ENCODE peak calls at places on chromosomes 11 and 22, in eight cellular contexts. N is prostate gland, Z is suprapubic skin, F is fibroblast of lung, A is transverse colon, D is AG09309, Q is choroid plexus epithelial cell, K is fibroblast of villous mesenchyme. V is an unnamed sample.

GRCh38 chr11:11416917-11417316 is 63.9 kb upstream of the CSNK2A3 start:
- DNase-seq in N (no peak), Z (no peak), F (peak; percentile 57), A (no peak), D (peak; percentile 67), Q (peak; percentile 8), K (peak; percentile 48), V (no peak)

GRCh38 chr22:45511847-45512261 is 9.2 kb downstream of the FBLN1 start:
- DNase-seq in N (no peak), Z (no peak), F (peak; percentile 98), A (peak; percentile 62), D (peak; percentile 78), Q (peak; percentile 96), K (peak; percentile 97), V (no peak)

GRCh38 chr22:22851969-22852368 is 35.6 kb upstream of the IGLL5 start:
- DNase-seq in N (no peak), Z (no peak), F (no peak), A (no peak), D (no peak), Q (no peak), K (no peak), V (no peak)

GRCh38 chr11:31819533-31820437 is 8.7 kb upstream of the PAX6 start:
- DNase-seq in N (no peak), Z (no peak), F (no peak), A (no peak), D (no peak), Q (no peak), K (no peak), V (peak; percentile 13)

GRCh38 chr11:93464938-93465337 is 78.3 kb downstream of the SMCO4 start:
- DNase-seq in N (no peak), Z (no peak), F (no peak), A (no peak), D (no peak), Q (no peak), K (no peak), V (no peak)

GRCh38 chr22:50597097-50597496 is 3.5 kb upstream of the MAPK8IP2 start:
- DNase-seq in N (no peak), Z (no peak), F (no peak), A (no peak), D (no peak), Q (no peak), K (no peak), V (no peak)

GRCh38 chr11:26823963-26824362 is 102.1 kb upstream of the SLC5A12 start:
- DNase-seq in N (no peak), Z (no peak), F (no peak), A (no peak), D (no peak), Q (no peak), K (no peak), V (no peak)

GRCh38 chr11:130580372-130580771 is 131.9 kb downstream of the ADAMTS15 start:
- DNase-seq in N (no peak), Z (no peak), F (peak; percentile 44), A (no peak), D (peak; percentile 44), Q (peak; percentile 69), K (peak; percentile 90), V (no peak)

GRCh38 chr11:34356576-34356917 is 1.3 kb downstream of the ABTB2 start:
- DNase-seq in N (no peak), Z (no peak), F (peak; percentile 47), A (no peak), D (no peak), Q (peak; percentile 44), K (peak; percentile 58), V (no peak)

GRCh38 chr22:33785283-33785991 is 134.8 kb downstream of the LARGE1 start:
- DNase-seq in N (no peak), Z (no peak), F (peak; percentile 46), A (no peak), D (peak; percentile 39), Q (peak; percentile 69), K (peak; percentile 84), V (no peak)

DNA sequence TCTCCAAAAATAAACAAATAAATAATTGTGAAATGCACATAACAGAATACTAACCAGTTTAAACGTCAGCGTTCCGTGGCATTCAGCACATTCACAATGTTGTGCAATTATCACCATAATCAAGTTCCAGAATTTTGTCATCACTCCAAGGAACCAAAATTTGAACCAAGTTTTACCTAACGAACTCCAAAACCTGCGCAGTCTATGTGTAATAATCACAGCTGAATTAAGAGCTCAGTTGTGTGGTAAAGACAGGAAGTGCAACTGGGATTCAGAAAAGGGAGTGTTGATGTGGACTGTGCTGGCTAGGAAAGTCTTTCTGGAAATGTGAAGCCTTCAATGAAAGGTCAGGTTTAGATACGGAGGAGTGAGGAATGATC is 5.4 kb upstream of the MCAM start:
- DNase-seq in N (no peak), Z (peak; percentile 16), F (peak; percentile 8), A (no peak), D (no peak), Q (no peak), K (peak; percentile 34), V (peak; percentile 10)
- TF ChIP-seq CTCF in N (no peak), Z (no peak), F (peak; percentile 4), A (no peak), D (no peak), Q (peak; percentile 20), K (peak; percentile 26), V (no peak)

GRCh38 chr22:37253164-37253660 is 9.1 kb upstream of the RAC2 start:
- DNase-seq in N (no peak), Z (no peak), F (no peak), A (no peak), D (no peak), Q (no peak), K (no peak), V (no peak)
- TF ChIP-seq CTCF in N (no peak), Z (no peak), F (peak; percentile 25), A (no peak), D (no peak), Q (peak; percentile 44), K (no peak), V (no peak)

DNA sequence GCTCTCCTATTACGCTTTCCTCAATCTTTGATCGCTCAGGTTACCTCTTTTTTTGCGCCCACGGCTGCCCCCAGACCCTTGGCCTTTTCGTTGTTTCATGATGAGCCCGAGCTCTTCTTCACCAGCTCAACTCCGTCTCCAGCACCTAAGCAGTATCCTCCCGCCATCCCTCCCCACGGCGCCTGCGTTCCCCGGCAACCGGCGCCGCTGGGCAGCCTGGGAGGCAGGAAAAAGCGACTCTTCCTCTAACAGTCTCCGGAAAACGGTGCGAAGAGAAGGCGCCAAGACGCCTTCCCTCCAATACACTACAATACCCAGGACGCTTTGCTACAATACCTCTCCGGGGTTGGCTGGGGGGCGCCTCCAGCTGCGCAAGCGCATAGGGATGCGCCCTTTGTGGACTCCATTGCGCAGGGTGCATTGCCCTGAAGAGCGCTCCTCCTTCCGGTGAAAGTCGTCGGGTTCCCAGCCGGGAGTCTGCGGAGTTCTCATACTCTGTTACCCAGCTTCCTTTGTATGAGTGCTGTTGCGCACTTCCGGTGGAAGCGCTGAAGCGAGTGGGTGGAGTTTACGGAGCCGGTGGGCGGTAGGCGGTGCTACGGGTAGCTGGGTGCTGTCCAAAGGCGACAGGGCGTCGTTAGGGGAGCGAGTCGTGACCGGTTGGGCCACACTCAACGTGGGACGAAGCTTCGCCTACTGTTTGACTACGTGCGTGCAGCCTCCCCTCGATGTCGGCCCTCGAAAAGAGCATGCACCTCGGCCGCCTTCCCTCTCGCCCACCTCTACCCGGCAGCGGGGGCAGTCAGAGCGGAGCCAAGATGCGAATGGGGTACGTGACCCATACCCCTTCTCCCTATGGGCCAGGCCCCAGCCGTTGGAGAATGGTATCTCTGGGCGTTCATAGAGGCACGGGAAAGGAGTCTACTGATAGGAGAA is at the start of the genes C2CD3 and PPME1:
- DNase-seq in N (peak; percentile 99), Z (peak; percentile 97), F (peak; percentile 100), A (peak; percentile 98), D (peak; percentile 98), Q (peak; percentile 100), K (peak; percentile 100), V (peak; percentile 95)
- TF ChIP-seq CTCF in N (no peak), Z (peak; percentile 28), F (peak; percentile 38), A (peak; percentile 34), D (peak; percentile 45), Q (peak; percentile 52), K (peak; percentile 15), V (peak; percentile 7)

GRCh38 chr11:107576497-107577086 is 11.1 kb upstream of the ALKBH8 start:
- DNase-seq in N (no peak), Z (no peak), F (peak; percentile 65), A (peak; percentile 32), D (no peak), Q (peak; percentile 71), K (peak; percentile 58), V (peak; percentile 62)
- TF ChIP-seq CTCF in N (peak; percentile 42), Z (peak; percentile 63), F (peak; percentile 74), A (peak; percentile 54), D (peak; percentile 73), Q (peak; percentile 81), K (peak; percentile 76), V (peak; percentile 64)

DNA sequence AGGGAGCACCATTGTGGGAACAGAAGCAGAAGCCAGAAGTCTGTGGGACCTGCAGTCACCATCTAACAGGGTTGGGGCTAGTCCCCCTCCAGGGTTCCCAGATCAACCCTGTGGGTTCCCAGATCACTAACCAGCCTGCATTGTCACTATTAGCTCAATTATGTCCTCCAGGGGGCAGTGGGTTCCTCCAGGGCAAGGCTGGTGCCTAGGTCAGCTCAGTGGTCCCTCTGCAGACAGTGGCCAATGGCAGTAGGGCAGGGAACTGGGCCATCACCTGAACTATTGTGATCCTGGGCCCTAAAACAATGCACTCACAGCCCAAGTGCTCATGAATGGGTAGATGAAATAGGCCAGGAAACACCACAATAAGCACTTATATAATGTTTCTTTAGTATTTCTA is 18.8 kb upstream of the PRSS23 start:
- DNase-seq in N (no peak), Z (no peak), F (no peak), A (no peak), D (no peak), Q (no peak), K (no peak), V (no peak)
- TF ChIP-seq CTCF in N (no peak), Z (no peak), F (no peak), A (no peak), D (no peak), Q (no peak), K (no peak), V (no peak)

V was measured in GM10248.